ENCODE peak calls at places on chromosomes 5 and 9, in six cellular contexts. S, P, Z, J, F and A are unnamed samples.

GRCh38 chr9:123131258-123131657 is 97.8 kb downstream of the GPR21 start:
- DNase-seq in Z (peak; percentile 53), F (no peak), J (no peak), S (no peak), P (no peak), A (no peak)

GRCh38 chr5:142434322-142434612 is 109.4 kb upstream of the SPRY4 start:
- DNase-seq in S (no peak), P (no peak), F (no peak), Z (no peak), J (no peak), A (no peak)

GRCh38 chr5:158569534-158569933 is 530.2 kb downstream of the EBF1 start:
- DNase-seq in S (no peak), Z (no peak), F (no peak), J (no peak), P (no peak), A (no peak)

GRCh38 chr5:102481044-102481715 is 17.6 kb downstream of the SLCO6A1 start:
- DNase-seq in Z (no peak), P (no peak), S (no peak), F (no peak), J (no peak), A (no peak)

GRCh38 chr9:116687762-116688160 is 656 bp downstream of the TRIM32 start:
- DNase-seq in J (no peak), S (no peak), P (no peak), F (no peak), Z (no peak), A (no peak)

GRCh38 chr9:84567776-84568175 is 101.8 kb upstream of the NTRK2 start:
- DNase-seq in Z (no peak), P (no peak), J (no peak), S (no peak), F (no peak), A (no peak)

GRCh38 chr9:115507148-115507547 is 389.2 kb upstream of the TNC start:
- DNase-seq in Z (no peak), J (no peak), F (no peak), P (no peak), S (no peak), A (no peak)

GRCh38 chr5:39217365-39218281 is 1.7 kb downstream of the FYB1 start:
- DNase-seq in F (peak; percentile 83), P (peak; percentile 51), Z (peak; percentile 70), S (peak; percentile 71), J (peak; percentile 36), A (peak; percentile 80)

GRCh38 chr5:115351356-115352195 is 55.1 kb upstream of the CCDC112 start:
- DNase-seq in S (no peak), J (no peak), F (no peak), Z (no peak), P (no peak), A (no peak)

DNA sequence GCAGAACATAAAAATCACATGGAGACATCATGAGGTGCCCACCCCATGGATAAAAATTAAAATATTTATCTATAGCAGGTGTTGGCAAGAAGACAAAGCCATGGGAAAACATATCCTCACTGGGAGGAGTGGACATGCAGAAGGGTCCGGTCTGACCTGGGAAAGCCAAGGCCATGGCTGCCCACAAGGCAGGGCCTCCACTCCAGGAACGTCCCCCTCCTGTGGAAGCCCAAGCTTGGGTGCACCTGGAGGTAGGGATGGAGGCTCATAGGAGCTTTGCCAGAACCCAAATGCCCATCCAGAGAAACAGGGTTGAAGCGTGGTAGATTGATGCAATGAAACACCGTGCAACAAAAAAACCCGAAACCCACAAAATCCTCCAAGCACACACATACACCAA is 81.4 kb upstream of the COL5A1 start:
- DNase-seq in Z (no peak), P (no peak), S (no peak), J (no peak), F (no peak), A (no peak)
- TF ChIP-seq JUND in Z (no peak), P (no peak), S (no peak), J (no peak), F (no peak), A (no peak)

GRCh38 chr5:58787982-58788381 is 205.1 kb downstream of the RAB3C start:
- DNase-seq in Z (no peak), F (no peak), P (peak; percentile 27), S (no peak), J (no peak), A (no peak)
- TF ChIP-seq JUND in Z (no peak), F (no peak), P (no peak), S (no peak), J (no peak), A (no peak)

GRCh38 chr9:94881023-94881422 is 154.5 kb downstream of the AOPEP start:
- DNase-seq in S (no peak), P (no peak), F (peak; percentile 6), Z (no peak), J (no peak), A (no peak)
- TF ChIP-seq JUND in S (no peak), P (no peak), F (no peak), Z (no peak), J (no peak), A (no peak)

GRCh38 chr9:3332802-3333201 is 193.0 kb downstream of the RFX3 start:
- DNase-seq in Z (no peak), J (no peak), P (no peak), F (no peak), S (no peak), A (no peak)
- TF ChIP-seq JUND in Z (no peak), J (no peak), P (no peak), F (no peak), S (no peak), A (no peak)

DNA sequence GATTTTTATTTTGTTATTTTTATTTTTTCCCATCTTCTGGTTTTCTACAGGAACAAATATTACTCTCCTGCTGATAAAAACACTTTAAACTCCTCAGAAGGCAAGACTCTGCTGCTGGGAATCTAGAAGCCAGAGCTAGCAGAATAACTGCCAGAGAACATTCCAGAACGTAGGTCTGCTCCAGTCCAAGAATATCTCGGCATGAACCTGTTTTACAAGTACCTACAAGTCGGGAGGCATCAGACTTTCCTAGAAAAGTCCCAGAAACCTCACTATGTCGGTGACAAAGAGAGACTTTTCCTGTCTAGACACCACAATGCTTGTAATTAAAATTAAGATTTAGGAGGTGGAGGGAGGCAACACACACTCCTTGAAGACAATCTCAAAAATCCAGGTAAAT is 41.4 kb downstream of the FABP6 start:
- DNase-seq in J (no peak), F (no peak), Z (no peak), S (no peak), P (no peak), A (peak; percentile 72)
- TF ChIP-seq JUND in J (no peak), F (no peak), Z (no peak), S (no peak), P (no peak), A (no peak)

DNA sequence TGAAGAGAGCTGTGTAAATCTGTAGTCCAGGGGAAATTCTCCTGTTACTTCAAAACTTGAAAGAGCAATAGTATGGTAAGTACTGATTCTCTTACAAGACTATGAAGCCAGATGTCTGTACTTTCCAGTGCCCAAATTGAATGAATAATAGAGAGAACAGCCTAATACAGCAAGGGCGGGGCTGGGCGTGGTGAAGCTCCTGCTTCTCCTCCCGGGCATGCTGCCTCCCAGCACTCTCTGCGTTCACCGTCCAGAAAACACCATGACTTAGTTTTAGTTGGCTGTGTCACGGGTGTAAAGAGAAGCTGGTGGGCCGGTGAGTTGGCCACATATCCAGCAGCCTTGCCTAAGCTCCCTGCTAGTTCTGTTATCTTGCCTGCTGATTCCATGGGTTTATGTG is 40.6 kb upstream of the ADAMTS2 start:
- DNase-seq in Z (no peak), P (peak; percentile 3), F (no peak), S (no peak), J (no peak), A (no peak)
- TF ChIP-seq JUND in Z (no peak), P (no peak), F (no peak), S (no peak), J (no peak), A (no peak)

GRCh38 chr5:172052454-172053236 is 46.2 kb upstream of the FBXW11 start:
- DNase-seq in F (no peak), J (no peak), Z (no peak), P (no peak), S (no peak), A (no peak)

GRCh38 chr5:172049226-172049796 is 42.9 kb upstream of the FBXW11 start:
- DNase-seq in Z (no peak), S (no peak), F (no peak), J (no peak), P (no peak), A (no peak)

GRCh38 chr5:172050070-172050469 is 43.6 kb upstream of the FBXW11 start:
- DNase-seq in S (no peak), J (no peak), Z (no peak), P (no peak), F (no peak), A (no peak)

GRCh38 chr5:172054611-172055153 is 48.2 kb upstream of the FBXW11 start:
- DNase-seq in F (no peak), J (no peak), P (no peak), S (no peak), Z (no peak), A (no peak)

DNA sequence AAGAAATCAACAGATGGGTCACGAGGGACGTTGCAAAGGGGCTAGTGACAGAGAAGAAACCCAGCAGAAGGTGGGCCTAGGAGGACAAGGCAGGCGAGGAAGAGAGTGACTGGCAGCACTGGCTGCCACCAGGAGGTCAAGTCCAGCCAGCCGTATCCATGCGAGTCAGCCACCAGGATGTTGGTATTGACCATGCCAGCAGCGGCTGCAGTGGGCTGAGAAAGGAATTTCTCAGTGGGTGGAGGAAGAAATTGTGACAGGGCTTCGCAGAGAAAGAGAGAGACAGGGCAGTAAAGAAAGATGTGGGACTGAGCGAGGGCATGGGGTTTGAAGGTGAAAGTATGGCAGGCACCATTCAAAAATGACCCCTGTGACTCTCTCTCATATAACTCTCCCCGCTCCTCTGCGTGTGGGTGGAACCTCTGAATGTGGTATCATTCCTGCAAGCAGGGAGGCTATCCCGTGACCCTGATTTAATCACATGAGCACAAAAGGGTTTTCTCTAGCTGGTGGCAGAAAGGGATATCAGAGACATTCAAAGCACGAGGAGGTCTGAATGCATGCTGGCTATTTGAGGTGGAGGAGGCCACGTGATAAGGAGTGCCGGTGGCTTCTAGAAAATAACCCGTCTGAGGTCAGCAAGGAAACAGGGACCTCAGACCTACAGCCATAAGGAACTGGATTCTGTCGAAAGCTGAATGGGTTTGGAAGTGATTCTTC is 45.4 kb upstream of the FBXW11 start:
- DNase-seq in P (no peak), F (no peak), J (no peak), S (no peak), Z (no peak), A (no peak)
- TF ChIP-seq JUND in P (no peak), F (no peak), J (no peak), S (no peak), Z (no peak), A (no peak)

GRCh38 chr5:169695919-169696490 is 58.9 kb downstream of the DOCK2 start:
- DNase-seq in F (no peak), J (no peak), S (peak; percentile 22), Z (no peak), P (peak; percentile 28), A (no peak)
- TF ChIP-seq JUND in F (no peak), J (no peak), S (no peak), Z (no peak), P (peak; percentile 97), A (no peak)